ENCODE peak calls at places on chromosomes 4 and X, in eight cellular contexts. F is EL, C is bronchial epithelial cell, A is tibial artery, L is myocyte, V is HEK293T, Q is NCI-H460, D is Right ventricle myocardium superior. R is an unnamed sample.

GRCh38 chr4:26900765-26901164 is 40.1 kb downstream of the STIM2 start:
- DNase-seq in Q (no peak), L (no peak), D (no peak), A (no peak), C (no peak), V (no peak), F (no peak), R (no peak)

GRCh38 chr4:111449657-111450056 is 695.6 kb upstream of the FAM241A start:
- DNase-seq in L (no peak), C (peak), D (no peak), A (no peak), Q (no peak), F (no peak), V (no peak), R (no peak)

GRCh38 chr4:48139688-48140087 is 5.6 kb upstream of the TXK start:
- DNase-seq in V (no peak), F (peak), Q (no peak), D (no peak), A (no peak), L (peak), C (no peak), R (no peak)

GRCh38 chrX:52934704-52935468 is 23.4 kb downstream of the FAM156A start:
- DNase-seq in V (peak), A (peak), F (peak), D (peak), L (peak), C (peak), Q (peak), R (peak)

GRCh38 chr4:62243895-62244294 is 1043.8 kb downstream of the ADGRL3 start:
- DNase-seq in D (no peak), A (no peak), F (no peak), V (no peak), Q (no peak), L (no peak), C (no peak), R (no peak)

GRCh38 chr4:182575225-182575624 is 332.0 kb downstream of the TENM3 start:
- DNase-seq in Q (no peak), A (no peak), F (no peak), D (no peak), V (no peak), C (no peak), L (no peak), R (no peak)

GRCh38 chr4:54742636-54743399 is 85.1 kb downstream of the KIT start:
- DNase-seq in F (no peak), Q (no peak), V (no peak), L (no peak), C (no peak), A (no peak), D (peak), R (no peak)

GRCh38 chr4:48665555-48666186 is 114.4 kb downstream of the FRYL start:
- DNase-seq in V (no peak), F (no peak), D (no peak), Q (no peak), C (peak), A (no peak), L (no peak), R (no peak)

GRCh38 chr4:76488905-76489798 is 54.1 kb downstream of the SHROOM3 start:
- DNase-seq in D (no peak), L (no peak), A (no peak), C (no peak), F (no peak), V (no peak), Q (no peak), R (no peak)

GRCh38 chr4:5998333-5998936 is 19.8 kb downstream of the C4orf50 start:
- DNase-seq in C (peak), V (peak), L (peak), F (peak), A (peak), D (no peak), Q (peak), R (no peak)

GRCh38 chrX:129647588-129648410 is 7.0 kb downstream of the APLN start:
- DNase-seq in D (no peak), V (no peak), L (no peak), F (no peak), Q (no peak), C (no peak), A (no peak), R (no peak)

GRCh38 chr4:156705291-156705690 is 266.3 kb downstream of the PDGFC start:
- DNase-seq in Q (no peak), A (no peak), L (peak), D (no peak), F (peak), C (peak), V (no peak), R (no peak)

GRCh38 chrX:69196666-69197065 is 31.4 kb upstream of the PJA1 start:
- DNase-seq in D (no peak), Q (no peak), L (no peak), A (no peak), V (no peak), F (no peak), C (no peak), R (no peak)

GRCh38 chr4:73740353-73740778 is at the start of gene CXCL8:
- DNase-seq in F (peak), V (no peak), D (peak), C (peak), A (peak), Q (peak), L (peak), R (peak)

GRCh38 chr4:81314897-81315470 is 100.0 kb upstream of the PRKG2 start:
- DNase-seq in L (peak), D (no peak), F (peak), C (peak), A (no peak), V (no peak), Q (no peak), R (no peak)

GRCh38 chr4:155353923-155354540 is 22.7 kb downstream of the MAP9 start:
- DNase-seq in Q (peak), A (peak), F (peak), D (peak), L (peak), C (peak), V (peak), R (peak)

GRCh38 chr4:16196482-16197393 is 29.5 kb downstream of the TAPT1 start:
- DNase-seq in D (no peak), C (peak), V (peak), A (no peak), L (peak), Q (peak), F (peak), R (no peak)

GRCh38 chr4:44425614-44426208 is 22.9 kb downstream of the KCTD8 start:
- DNase-seq in Q (no peak), C (peak), D (no peak), F (no peak), A (no peak), V (peak), L (no peak), R (no peak)

GRCh38 chr4:44210750-44211149 is 237.9 kb downstream of the KCTD8 start:
- DNase-seq in V (no peak), D (no peak), L (no peak), A (no peak), C (peak), Q (no peak), F (no peak), R (no peak)

GRCh38 chr4:88791274-88791673 is 93.6 kb upstream of the NAP1L5 start:
- DNase-seq in Q (no peak), V (no peak), C (peak), L (peak), F (peak), A (no peak), D (no peak), R (no peak)

GRCh38 chr4:169033660-169034059 is 23.6 kb upstream of the CBR4 start:
- DNase-seq in C (peak), L (no peak), Q (peak), V (peak), A (no peak), F (no peak), D (no peak), R (no peak)

GRCh38 chr4:125244848-125245450 is 69.8 kb upstream of the FAT4 start:
- DNase-seq in V (no peak), A (no peak), L (peak), D (no peak), F (peak), Q (no peak), C (peak), R (no peak)

GRCh38 chr4:186829740-186830449 is 106.2 kb upstream of the FAT1 start:
- DNase-seq in L (peak), C (peak), A (no peak), F (peak), Q (peak), V (no peak), D (no peak), R (no peak)

GRCh38 chrX:121028419-121028818 is 19.0 kb upstream of the GLUD2 start:
- DNase-seq in V (no peak), Q (no peak), A (no peak), C (no peak), L (no peak), F (no peak), D (no peak), R (no peak)

GRCh38 chr4:77158487-77158861 is 1.5 kb downstream of the CCNG2 start:
- DNase-seq in L (no peak), F (no peak), C (no peak), D (no peak), A (peak), V (no peak), Q (no peak), R (no peak)

GRCh38 chrX:14832151-14832550 is 40.7 kb downstream of the FANCB start:
- DNase-seq in L (peak), Q (no peak), C (no peak), F (peak), A (no peak), V (no peak), D (no peak), R (no peak)

GRCh38 chr4:168995537-168996295 is 14.3 kb downstream of the CBR4 start:
- DNase-seq in L (peak), C (peak), V (no peak), D (no peak), A (no peak), Q (no peak), F (no peak), R (no peak)

GRCh38 chr4:102343964-102344519 is 1.2 kb downstream of the SLC39A8 start:
- DNase-seq in F (no peak), D (no peak), C (peak), V (no peak), L (no peak), Q (no peak), A (no peak), R (no peak)

GRCh38 chrX:50579955-50580354 is 109.3 kb upstream of the DGKK start:
- DNase-seq in F (peak), Q (peak), D (no peak), C (peak), V (peak), L (peak), A (peak), R (peak)

GRCh38 chr4:153138736-153139135 is 65.5 kb upstream of the TRIM2 start:
- DNase-seq in L (no peak), Q (no peak), D (no peak), F (no peak), A (no peak), C (no peak), V (no peak), R (no peak)

GRCh38 chr4:99868126-99868596 is 26.1 kb downstream of the LAMTOR3 start:
- DNase-seq in Q (no peak), C (no peak), A (no peak), L (peak), V (no peak), D (no peak), F (peak), R (no peak)

GRCh38 chr4:112075129-112075753 is 70.0 kb upstream of the FAM241A start:
- DNase-seq in V (peak), Q (peak), F (peak), A (no peak), L (peak), D (no peak), C (peak), R (no peak)

GRCh38 chr4:131430302-131430701 is 1718.8 kb upstream of the PCDH10 start:
- DNase-seq in C (no peak), L (no peak), A (no peak), D (no peak), Q (peak), F (no peak), V (no peak), R (no peak)

GRCh38 chr4:152045781-152046571 is 285.2 kb upstream of the GATB start:
- DNase-seq in A (no peak), Q (no peak), L (peak), C (peak), F (peak), D (peak), V (peak), R (no peak)

GRCh38 chrX:11064851-11065600 is 46.1 kb upstream of the HCCS start:
- DNase-seq in F (peak), C (peak), A (no peak), V (no peak), L (peak), D (no peak), Q (no peak), R (no peak)

GRCh38 chr4:118816538-118817177 is 19.3 kb downstream of the SEC24D start:
- DNase-seq in C (peak), A (no peak), L (no peak), Q (no peak), V (no peak), D (no peak), F (peak), R (no peak)